ENCODE peak calls at places on chromosomes 4 and X, in seven cellular contexts. V is A549, S is left lung, W is IMR-90, H is colonic mucosa, A is BE2C, D is tibial nerve. U is an unnamed sample. For H3K9me3, the result is how much of the 10 kb centered on the place peaks cover.

GRCh38 chr4:123399638-123400358 is 3.2 kb downstream of the SPRY1 start:
- DNase-seq in S (no peak), W (no peak), H (no peak), A (no peak), D (peak), V (no peak), U (no peak)

GRCh38 chr4:154507170-154507569 is 15.6 kb upstream of the DCHS2 start:
- DNase-seq in H (no peak), W (no peak), D (no peak), S (no peak), A (no peak), V (no peak), U (no peak)

GRCh38 chrX:93932471-93933220 is 258.6 kb downstream of the FAM133A start:
- DNase-seq in W (no peak), D (no peak), A (no peak), S (no peak), V (no peak), H (no peak), U (no peak)

GRCh38 chrX:134801267-134801666 is 143.0 kb upstream of the PLAC1 start:
- DNase-seq in H (no peak), D (no peak), S (no peak), W (peak), A (peak), V (peak), U (no peak)

GRCh38 chrX:531611-531936 is 99.0 kb upstream of the SHOX start:
- DNase-seq in H (no peak), A (no peak), S (no peak), D (no peak), V (no peak), W (no peak), U (no peak)

GRCh38 chr4:22762548-22762947 is 69.8 kb downstream of the GBA3 start:
- DNase-seq in S (no peak), A (no peak), W (no peak), D (no peak), V (no peak), H (no peak), U (no peak)

GRCh38 chr4:14023036-14023435 is 395.5 kb upstream of the BOD1L1 start:
- DNase-seq in D (no peak), H (no peak), A (no peak), V (peak), W (peak), S (no peak), U (no peak)

GRCh38 chr4:152073738-152074137 is 312.9 kb upstream of the GATB start:
- DNase-seq in H (no peak), A (peak), W (peak), D (no peak), S (peak), V (no peak), U (no peak)

GRCh38 chr4:156193800-156194199 is 240.1 kb upstream of the CTSO start:
- DNase-seq in H (no peak), A (no peak), S (no peak), V (no peak), W (peak), D (no peak), U (no peak)

GRCh38 chrX:149568701-149569296 is 18.5 kb downstream of the MAGEA9B start:
- DNase-seq in W (no peak), V (no peak), S (no peak), H (no peak), A (no peak), D (no peak), U (no peak)

GRCh38 chr4:73978886-73979285 is 2.9 kb downstream of the PF4 start:
- DNase-seq in D (no peak), H (no peak), W (peak), S (no peak), V (peak), A (no peak), U (no peak)

GRCh38 chrX:98338544-98338943 is 1454.8 kb downstream of the RPA4 start:
- DNase-seq in D (no peak), H (no peak), V (no peak), W (no peak), A (no peak), S (no peak), U (no peak)

GRCh38 chrX:103615781-103616180 is 8.0 kb downstream of the TCEAL3 start:
- DNase-seq in S (no peak), A (no peak), H (no peak), D (no peak), V (no peak), W (peak), U (no peak)

GRCh38 chrX:1476682-1477081 is 24.0 kb upstream of the ASMTL start:
- DNase-seq in A (no peak), S (no peak), H (peak), D (no peak), V (no peak), W (no peak), U (peak)

GRCh38 chr4:12584116-12584875 is 899.8 kb downstream of the RAB28 start:
- DNase-seq in A (no peak), D (no peak), V (no peak), H (no peak), S (no peak), W (no peak), U (no peak)

GRCh38 chr4:34771632-34772031 is 1472.7 kb downstream of the ARAP2 start:
- DNase-seq in S (no peak), W (no peak), A (peak), D (no peak), V (peak), H (no peak), U (no peak)

GRCh38 chr4:34766935-34767859 is 1477.1 kb downstream of the ARAP2 start:
- DNase-seq in W (no peak), H (no peak), A (no peak), V (no peak), S (no peak), D (no peak), U (no peak)
- TF ChIP-seq CTCF in W (no peak), H (no peak), A (no peak), V (no peak), S (no peak), D (no peak), U (no peak)

DNA sequence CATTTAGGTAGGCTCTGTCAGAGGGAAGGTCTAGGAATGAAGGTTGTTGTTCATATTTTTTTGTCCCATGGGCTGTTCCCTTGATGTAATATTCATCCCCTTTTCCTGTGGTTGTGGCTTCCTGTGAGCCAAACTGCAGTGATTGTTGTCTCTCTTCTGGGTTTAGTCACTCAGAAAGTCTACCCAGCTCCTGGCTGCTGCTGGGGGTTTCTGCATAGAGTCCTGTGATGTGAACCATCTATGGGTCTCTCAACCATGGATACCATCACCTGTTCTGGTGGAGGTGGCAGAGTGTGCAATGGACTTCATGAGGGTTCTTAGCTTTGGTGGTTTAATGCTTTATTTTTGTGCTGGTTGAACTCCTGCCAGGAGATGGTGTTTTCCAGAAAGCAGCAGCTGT is 122.8 kb downstream of the ZC4H2 start:
- DNase-seq in H (no peak), V (no peak), S (no peak), W (no peak), D (no peak), A (no peak), U (no peak)
- H3K9me3 ChIP-seq in H (under half), V (under half), S (under half), W (under half), D (under half), A (under half), U (under half)

GRCh38 chrX:145178268-145178667 is 69.0 kb upstream of the SPANXN1 start:
- DNase-seq in A (no peak), H (no peak), W (no peak), V (no peak), S (no peak), D (no peak), U (no peak)
- TF ChIP-seq CTCF in A (no peak), H (no peak), W (no peak), V (no peak), S (peak), D (no peak), U (peak)

GRCh38 chr4:107083-107443 is 17.2 kb upstream of the ZNF718 start:
- DNase-seq in H (no peak), S (no peak), W (no peak), A (no peak), D (no peak), V (no peak), U (no peak)
- H3K9me3 ChIP-seq in H (under half), S (half or more), W (half or more), A (under half), D (under half), V (under half), U (under half)

GRCh38 chr4:58734030-58734673 is 1624.0 kb upstream of the IGFBP7 start:
- DNase-seq in S (no peak), V (peak), H (no peak), A (no peak), W (peak), D (no peak), U (no peak)

DNA sequence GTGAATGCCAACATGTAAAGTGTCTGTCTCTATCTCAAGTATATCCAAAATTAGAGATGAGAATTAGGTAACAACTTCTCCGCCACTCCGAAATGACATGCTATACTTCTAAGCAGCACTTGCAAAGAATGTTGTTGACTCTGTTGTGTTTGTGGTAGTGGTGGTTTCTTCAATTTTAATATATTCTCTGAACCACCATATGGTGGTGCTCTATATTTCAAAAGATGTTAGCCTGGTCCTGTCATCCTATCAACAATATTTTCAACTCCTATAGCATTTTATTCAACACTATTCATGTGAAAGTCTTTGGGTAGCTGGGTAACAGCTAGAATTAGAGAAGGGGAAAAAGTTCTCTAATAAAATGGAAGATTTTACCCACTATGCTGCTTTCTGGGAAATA is 1622.8 kb upstream of the IGFBP7 start:
- DNase-seq in H (no peak), V (no peak), A (no peak), W (no peak), S (no peak), D (no peak), U (no peak)
- TF ChIP-seq CTCF in H (peak), V (no peak), A (no peak), W (peak), S (no peak), D (no peak), U (no peak)

U was measured in right lobe of liver.